ENCODE peak calls at places on chromosomes 1 and 21, in six cellular contexts. U, I, K, N, J and H are unnamed samples.

GRCh38 chr1:13543927-13544556 is 30.2 kb upstream of the LRRC38 start:
- DNase-seq in U (no peak), I (peak; percentile 35), K (no peak), N (no peak), J (no peak), H (no peak)

GRCh38 chr1:72397786-72398185 is 115.4 kb upstream of the NEGR1 start:
- DNase-seq in U (no peak), I (no peak), K (no peak), N (no peak), J (no peak), H (no peak)

GRCh38 chr21:37917612-37918011 is 1.4 kb upstream of the KCNJ6 start:
- DNase-seq in U (no peak), I (no peak), K (no peak), N (no peak), J (no peak), H (no peak)

GRCh38 chr1:18941221-18942141 is 15.0 kb downstream of the IFFO2 start:
- DNase-seq in U (no peak), I (no peak), K (no peak), N (no peak), J (peak; percentile 87), H (no peak)

GRCh38 chr1:245278846-245279245 is 124.1 kb downstream of the KIF26B start:
- DNase-seq in U (no peak), I (no peak), K (no peak), N (no peak), J (no peak), H (no peak)

GRCh38 chr1:53689223-53689622 is 49.7 kb downstream of the GLIS1 start:
- DNase-seq in U (no peak), I (no peak), K (no peak), N (no peak), J (no peak), H (no peak)

GRCh38 chr1:4124631-4125145 is 224.6 kb upstream of the C1orf174 start:
- DNase-seq in U (no peak), I (no peak), K (no peak), N (no peak), J (no peak), H (no peak)

GRCh38 chr1:228899421-228899956 is 164.2 kb downstream of the RHOU start:
- DNase-seq in U (no peak), I (no peak), K (no peak), N (peak; percentile 39), J (no peak), H (no peak)

GRCh38 chr1:235417101-235417697 is 50.0 kb downstream of the TBCE start:
- DNase-seq in U (peak; percentile 35), I (peak; percentile 71), K (peak; percentile 34), N (peak; percentile 85), J (peak; percentile 60), H (peak; percentile 29)
- TF ChIP-seq TAF1 in U (no peak), I (no peak), K (no peak), N (no peak), J (no peak), H (no peak)

GRCh38 chr1:201639826-201640225 is 100.9 kb downstream of the NAV1 start:
- DNase-seq in U (no peak), I (no peak), K (no peak), N (no peak), J (no peak), H (no peak)

GRCh38 chr1:201639391-201639790 is 100.5 kb downstream of the NAV1 start:
- DNase-seq in U (no peak), I (no peak), K (no peak), N (no peak), J (no peak), H (no peak)

GRCh38 chr1:201641524-201642253 is 102.8 kb downstream of the NAV1 start:
- DNase-seq in U (no peak), I (no peak), K (no peak), N (no peak), J (no peak), H (no peak)

GRCh38 chr1:201637282-201638076 is 98.6 kb downstream of the NAV1 start:
- DNase-seq in U (no peak), I (peak; percentile 52), K (no peak), N (no peak), J (no peak), H (no peak)

DNA sequence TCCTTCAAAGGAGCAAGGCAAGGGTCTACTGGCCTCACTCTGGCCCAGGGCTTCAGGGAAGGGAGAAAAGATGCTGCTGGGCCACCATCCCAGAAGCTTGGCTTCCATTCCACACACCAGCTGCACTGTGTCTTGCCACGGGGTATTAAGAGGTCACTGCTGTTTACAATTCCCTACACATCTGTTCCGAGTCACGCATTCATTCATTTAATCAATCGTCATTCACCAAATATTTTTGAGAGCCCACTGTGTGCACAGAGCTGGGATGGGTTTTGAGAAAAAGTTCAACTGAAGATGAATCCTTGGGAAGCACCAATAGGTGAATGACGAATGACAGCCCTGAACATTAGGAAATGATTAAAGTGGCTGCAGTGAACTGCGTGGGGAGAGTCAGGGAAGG is 101.7 kb downstream of the NAV1 start:
- DNase-seq in U (no peak), I (no peak), K (no peak), N (no peak), J (no peak), H (no peak)
- TF ChIP-seq POLR2AphosphoS5 in U (no peak), I (no peak), K (no peak), N (no peak), J (no peak), H (no peak)

DNA sequence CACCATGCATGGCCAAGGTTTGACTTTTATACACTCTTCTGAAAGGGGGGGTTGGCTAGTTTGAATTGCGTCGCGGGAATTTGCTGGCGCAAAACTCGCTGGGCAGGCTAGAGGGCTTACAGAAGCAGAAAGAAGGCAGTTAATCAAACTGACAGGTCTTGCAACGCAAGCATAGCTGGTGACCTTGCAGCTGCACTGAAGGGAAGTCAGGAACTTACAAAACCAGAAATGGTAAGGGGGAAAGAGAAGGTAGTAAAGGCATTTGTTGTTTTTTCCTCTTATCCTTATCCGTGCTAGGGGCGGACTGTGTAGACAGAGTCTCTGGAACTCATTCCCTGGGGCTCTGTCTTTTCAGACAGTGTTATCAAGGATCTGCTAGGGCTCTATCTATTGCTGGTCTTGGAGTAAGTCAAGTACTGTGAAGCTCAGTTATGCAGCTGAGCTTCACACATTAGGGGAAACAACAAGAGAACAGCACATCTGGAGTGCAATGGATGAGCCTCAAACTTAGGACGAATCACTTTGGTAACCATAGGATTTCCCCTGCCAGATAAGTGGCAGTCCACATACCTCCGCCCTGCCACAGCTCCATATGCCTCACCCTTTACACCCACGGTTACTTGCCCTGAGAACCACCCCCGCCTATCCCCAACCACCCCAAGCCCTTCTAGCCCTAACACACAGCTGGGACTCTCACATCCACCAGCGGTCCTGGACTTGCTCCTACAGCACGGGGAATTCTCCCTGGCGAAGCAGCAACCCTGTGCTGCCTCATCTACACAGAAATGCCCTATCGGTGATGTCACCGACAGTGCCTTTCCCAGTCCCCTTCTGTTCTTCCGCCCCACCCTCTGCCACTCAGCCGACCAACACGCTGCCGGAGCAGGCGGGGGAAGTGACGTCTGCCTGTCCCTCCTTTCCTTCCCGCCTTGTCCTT is 251.4 kb downstream of the FAM72C start:
- DNase-seq in U (no peak), I (peak; percentile 50), K (no peak), N (peak; percentile 61), J (no peak), H (no peak)
- TF ChIP-seq POLR2A in U (no peak), I (peak; percentile 98), K (no peak), N (no peak), J (no peak), H (no peak)

GRCh38 chr1:116476321-116476720 is 94.5 kb downstream of the CD58 start:
- DNase-seq in U (no peak), I (peak; percentile 40), K (no peak), N (no peak), J (no peak), H (no peak)
- TF ChIP-seq TAF1 in U (no peak), I (no peak), K (no peak), N (no peak), J (no peak), H (no peak)

DNA sequence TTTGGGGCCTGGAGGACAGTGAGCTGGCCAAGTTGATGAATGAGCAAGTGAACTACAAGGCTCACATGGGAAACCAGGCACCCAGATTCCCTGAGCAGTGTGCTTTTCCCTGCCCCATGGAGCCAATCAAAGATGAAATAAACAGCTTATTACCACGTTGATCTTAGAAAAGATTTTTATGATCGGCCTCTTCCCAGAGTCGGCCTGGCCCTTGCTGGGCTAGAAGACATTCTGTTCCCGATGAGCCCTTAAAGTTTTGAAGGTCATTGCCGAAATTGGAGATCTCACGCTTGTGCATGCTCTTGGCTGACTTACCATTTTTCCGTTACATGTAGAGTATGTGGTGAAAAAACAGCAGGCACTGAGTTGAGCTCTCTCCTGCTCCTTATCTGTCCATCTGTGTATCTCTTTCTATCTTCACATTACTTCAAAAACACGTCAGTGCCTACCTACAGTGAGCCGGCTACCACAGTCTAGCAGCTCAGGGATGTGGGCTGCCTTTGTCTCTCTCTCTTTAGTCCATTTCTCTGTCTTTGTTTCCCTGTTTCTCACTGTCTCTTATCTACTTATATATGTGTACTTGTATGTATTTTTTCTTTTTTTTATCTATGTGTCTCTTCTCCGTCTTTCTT is 248.8 kb upstream of the USP24 start:
- DNase-seq in U (no peak), I (no peak), K (no peak), N (no peak), J (no peak), H (no peak)
- TF ChIP-seq POLR2AphosphoS5 in U (no peak), I (no peak), K (no peak), N (no peak), J (no peak), H (no peak)

GRCh38 chr21:41169258-41169576 is 1.3 kb downstream of the BACE2 start:
- DNase-seq in U (no peak), I (no peak), K (no peak), N (no peak), J (no peak), H (no peak)

GRCh38 chr21:41169701-41170100 is 1.7 kb downstream of the BACE2 start:
- DNase-seq in U (no peak), I (no peak), K (no peak), N (no peak), J (no peak), H (no peak)

GRCh38 chr21:41168391-41169257 is 664 bp downstream of the BACE2 start:
- DNase-seq in U (peak; percentile 26), I (no peak), K (no peak), N (peak; percentile 63), J (no peak), H (no peak)

GRCh38 chr21:41166947-41167346 is 1.0 kb upstream of the BACE2 start:
- DNase-seq in U (no peak), I (no peak), K (no peak), N (no peak), J (no peak), H (no peak)

GRCh38 chr21:41167348-41168342 is at the start of gene BACE2:
- DNase-seq in U (peak; percentile 60), I (peak; percentile 74), K (no peak), N (peak; percentile 84), J (no peak), H (peak; percentile 45)
- TF ChIP-seq POLR2A in U (no peak), I (no peak), K (no peak), N (no peak), J (no peak), H (no peak)

DNA sequence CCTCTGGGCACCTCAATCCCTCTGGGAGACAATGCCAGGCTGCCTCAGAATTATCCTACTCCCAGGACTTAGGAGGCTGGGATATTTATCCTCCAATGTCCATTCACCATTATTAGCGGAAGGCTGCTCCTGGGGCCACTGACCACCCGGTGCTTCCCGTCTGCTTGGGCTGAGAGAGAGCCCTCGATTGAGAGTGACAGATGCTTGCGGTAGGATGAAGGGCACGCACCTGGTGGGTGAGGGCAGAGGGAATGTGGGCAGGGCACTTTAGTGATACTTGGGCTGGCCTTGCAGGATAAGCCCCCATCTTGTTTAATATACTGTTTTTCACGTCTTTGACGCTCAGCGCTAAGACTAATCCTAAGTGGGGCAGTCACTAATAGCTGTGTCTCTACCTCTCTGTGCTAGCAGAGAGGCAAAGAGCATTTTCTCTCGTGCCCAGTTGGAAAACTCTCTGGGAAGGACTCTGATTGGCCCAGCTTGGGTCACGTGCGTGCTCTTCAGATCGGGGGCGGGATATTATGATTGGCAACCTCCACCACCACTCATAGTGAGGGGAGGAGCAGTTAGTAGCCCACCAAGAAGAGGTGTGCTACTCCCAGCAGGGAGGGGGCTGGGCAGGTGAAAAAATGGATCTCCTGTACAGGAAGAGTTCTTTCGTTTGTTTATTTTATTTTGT is 10.6 kb upstream of the PARS2 start:
- DNase-seq in U (no peak), I (peak; percentile 91), K (no peak), N (peak; percentile 89), J (peak; percentile 21), H (no peak)
- TF ChIP-seq TAF1 in U (no peak), I (no peak), K (no peak), N (no peak), J (no peak), H (no peak)